ENCODE peak calls at places on chromosome 12, in five cellular contexts. One of them, this sample, is unnamed.
A peak's percentile ranks its signal among the peaks of the same experiment; 100 is the strongest.

GRCh38 chr12:108729612-108730336 is 1.5 kb downstream of the CORO1C start:
- DNase-seq in right atrium auricular region: no peak
- DNase-seq in suprapubic skin: no peak
- DNase-seq in upper lobe of right lung: no peak
- DNase-seq in IMR-90: no peak
- DNase-seq in this sample: no peak

GRCh38 chr12:79174656-79175055 is 310.1 kb downstream of the SYT1 start:
- DNase-seq in IMR-90: peak; percentile 77
- DNase-seq in right atrium auricular region: no peak
- DNase-seq in suprapubic skin: no peak
- DNase-seq in upper lobe of right lung: no peak
- DNase-seq in this sample: no peak

GRCh38 chr12:24425601-24425970 is 476.1 kb upstream of the SOX5 start:
- DNase-seq in upper lobe of right lung: no peak
- DNase-seq in right atrium auricular region: no peak
- DNase-seq in suprapubic skin: no peak
- DNase-seq in IMR-90: peak; percentile 86
- DNase-seq in this sample: no peak

GRCh38 chr12:52527121-52527800 is 7.1 kb upstream of the KRT5 start:
- DNase-seq in right atrium auricular region: no peak
- DNase-seq in IMR-90: no peak
- DNase-seq in suprapubic skin: peak; percentile 55
- DNase-seq in upper lobe of right lung: no peak
- DNase-seq in this sample: no peak

GRCh38 chr12:70243510-70244331 is 488 bp downstream of the CNOT2 start:
- DNase-seq in IMR-90: peak; percentile 61
- DNase-seq in right atrium auricular region: no peak
- DNase-seq in suprapubic skin: peak; percentile 83
- DNase-seq in upper lobe of right lung: peak; percentile 89
- DNase-seq in this sample: peak; percentile 43

GRCh38 chr12:88538250-88538649 is 42.0 kb downstream of the KITLG start:
- DNase-seq in upper lobe of right lung: no peak
- DNase-seq in right atrium auricular region: no peak
- DNase-seq in IMR-90: peak; percentile 17
- DNase-seq in suprapubic skin: no peak
- DNase-seq in this sample: no peak

GRCh38 chr12:52417742-52418141 is 11.6 kb upstream of the KRT82 start:
- DNase-seq in suprapubic skin: no peak
- DNase-seq in upper lobe of right lung: no peak
- DNase-seq in IMR-90: no peak
- DNase-seq in right atrium auricular region: no peak
- DNase-seq in this sample: no peak

GRCh38 chr12:57731411-57732080 is 7.0 kb downstream of the AGAP2 start:
- DNase-seq in upper lobe of right lung: no peak
- DNase-seq in suprapubic skin: no peak
- DNase-seq in right atrium auricular region: no peak
- DNase-seq in IMR-90: no peak
- DNase-seq in this sample: no peak

GRCh38 chr12:47744005-47744651 is 14.6 kb downstream of the RAPGEF3 start:
- DNase-seq in upper lobe of right lung: peak; percentile 81
- DNase-seq in right atrium auricular region: no peak
- DNase-seq in suprapubic skin: no peak
- DNase-seq in IMR-90: no peak
- DNase-seq in this sample: peak; percentile 49

GRCh38 chr12:53791735-53792326 is 40.1 kb upstream of the CISTR start:
- DNase-seq in IMR-90: no peak
- DNase-seq in suprapubic skin: no peak
- DNase-seq in right atrium auricular region: no peak
- DNase-seq in upper lobe of right lung: no peak
- DNase-seq in this sample: no peak

GRCh38 chr12:104275689-104276088 is 27.9 kb upstream of the EID3 start:
- DNase-seq in right atrium auricular region: no peak
- DNase-seq in upper lobe of right lung: no peak
- DNase-seq in IMR-90: peak; percentile 53
- DNase-seq in suprapubic skin: no peak
- DNase-seq in this sample: no peak

GRCh38 chr12:69410571-69410970 is 51.0 kb downstream of the YEATS4 start:
- DNase-seq in right atrium auricular region: no peak
- DNase-seq in IMR-90: no peak
- DNase-seq in suprapubic skin: no peak
- DNase-seq in upper lobe of right lung: no peak
- DNase-seq in this sample: no peak

GRCh38 chr12:52980773-52981423 is 25.4 kb upstream of the EIF4B start:
- DNase-seq in suprapubic skin: peak; percentile 90
- DNase-seq in IMR-90: peak; percentile 88
- DNase-seq in upper lobe of right lung: peak; percentile 87
- DNase-seq in right atrium auricular region: peak; percentile 94
- DNase-seq in this sample: peak; percentile 96

GRCh38 chr12:102005256-102005655 is 56.5 kb downstream of the WASHC3 start:
- DNase-seq in suprapubic skin: no peak
- DNase-seq in IMR-90: no peak
- DNase-seq in upper lobe of right lung: no peak
- DNase-seq in right atrium auricular region: no peak
- DNase-seq in this sample: no peak

GRCh38 chr12:34605510-34605887 is 583.2 kb downstream of the ALG10 start:
- DNase-seq in upper lobe of right lung: no peak
- DNase-seq in IMR-90: no peak
- DNase-seq in suprapubic skin: no peak
- DNase-seq in right atrium auricular region: no peak
- DNase-seq in this sample: no peak

GRCh38 chr12:49130151-49131050 is 794 bp downstream of the TUBA1B start:
- DNase-seq in IMR-90: peak; percentile 93
- DNase-seq in suprapubic skin: peak; percentile 96
- DNase-seq in right atrium auricular region: peak; percentile 94
- DNase-seq in upper lobe of right lung: peak; percentile 98
- DNase-seq in this sample: peak; percentile 90

GRCh38 chr12:65791400-65791799 is 32.9 kb upstream of the HMGA2 start:
- DNase-seq in IMR-90: no peak
- DNase-seq in right atrium auricular region: no peak
- DNase-seq in upper lobe of right lung: no peak
- DNase-seq in suprapubic skin: no peak
- DNase-seq in this sample: no peak
- H3K4me3 ChIP-seq in IMR-90: no peak overlapping the region
- H3K4me3 ChIP-seq in right atrium auricular region: no peak overlapping the region
- H3K4me3 ChIP-seq in upper lobe of right lung: no peak overlapping the region
- H3K4me3 ChIP-seq in suprapubic skin: no peak overlapping the region
- H3K4me3 ChIP-seq in this sample: no peak overlapping the region

DNA sequence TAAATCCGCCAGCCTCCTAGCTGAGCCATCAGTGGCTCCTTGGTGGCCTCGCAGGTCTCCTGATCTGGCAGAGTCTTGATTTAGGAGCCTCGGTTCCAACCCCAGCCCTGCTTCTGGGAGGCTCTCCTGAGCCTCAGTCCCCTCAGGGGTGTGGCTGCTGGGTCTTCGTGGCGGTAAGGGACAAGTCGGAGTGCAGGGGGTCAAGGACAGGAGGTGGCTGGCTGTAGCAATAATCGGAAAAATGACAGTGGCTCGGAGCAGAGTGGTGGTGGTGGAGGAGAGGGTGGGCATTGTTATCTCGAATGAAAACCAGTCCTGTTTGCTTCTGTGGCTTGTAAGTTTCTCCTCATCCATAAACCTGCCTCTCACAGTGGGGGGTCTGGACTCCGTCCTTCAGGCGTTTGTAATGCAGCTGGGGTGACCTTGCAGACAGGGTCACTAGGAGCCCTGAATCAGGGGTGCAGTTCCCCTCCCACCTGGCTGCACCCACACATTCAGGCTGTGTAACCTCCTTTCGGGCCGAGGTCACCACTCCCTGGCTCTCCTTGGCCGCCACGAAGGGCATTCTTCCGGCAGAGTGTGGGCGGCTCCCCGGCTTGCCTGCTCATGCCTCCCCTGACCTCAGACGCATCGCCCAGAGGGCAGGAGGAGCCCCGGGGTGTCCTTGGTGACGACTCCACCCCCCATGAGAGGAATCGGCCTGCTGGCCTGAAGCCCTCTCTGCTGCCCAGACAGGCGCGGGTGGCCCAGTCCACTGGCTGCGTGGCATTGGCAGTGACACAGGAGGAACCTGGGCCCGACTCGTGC is 8.1 kb downstream of the BCL7A start:
- DNase-seq in upper lobe of right lung: no peak
- DNase-seq in IMR-90: no peak
- DNase-seq in right atrium auricular region: no peak
- DNase-seq in suprapubic skin: no peak
- DNase-seq in this sample: no peak
- H3K4me3 ChIP-seq in upper lobe of right lung: no peak overlapping the region
- H3K4me3 ChIP-seq in IMR-90: no peak overlapping the region
- H3K4me3 ChIP-seq in right atrium auricular region: no peak overlapping the region
- H3K4me3 ChIP-seq in suprapubic skin: no peak overlapping the region
- H3K4me3 ChIP-seq in this sample: no peak overlapping the region

GRCh38 chr12:74171478-74171909 is 366.1 kb upstream of the ATXN7L3B start:
- DNase-seq in right atrium auricular region: no peak
- DNase-seq in upper lobe of right lung: no peak
- DNase-seq in IMR-90: no peak
- DNase-seq in suprapubic skin: no peak
- DNase-seq in this sample: no peak

GRCh38 chr12:74169607-74170006 is 368.0 kb upstream of the ATXN7L3B start:
- DNase-seq in suprapubic skin: no peak
- DNase-seq in IMR-90: no peak
- DNase-seq in upper lobe of right lung: no peak
- DNase-seq in right atrium auricular region: no peak
- DNase-seq in this sample: no peak

GRCh38 chr12:74166096-74166495 is 371.5 kb upstream of the ATXN7L3B start:
- DNase-seq in suprapubic skin: no peak
- DNase-seq in right atrium auricular region: no peak
- DNase-seq in upper lobe of right lung: no peak
- DNase-seq in IMR-90: no peak
- DNase-seq in this sample: no peak

GRCh38 chr12:74170645-74171477 is 366.8 kb upstream of the ATXN7L3B start:
- DNase-seq in suprapubic skin: no peak
- DNase-seq in IMR-90: no peak
- DNase-seq in right atrium auricular region: no peak
- DNase-seq in upper lobe of right lung: no peak
- DNase-seq in this sample: no peak
- H3K4me3 ChIP-seq in suprapubic skin: no peak overlapping the region
- H3K4me3 ChIP-seq in IMR-90: no peak overlapping the region
- H3K4me3 ChIP-seq in right atrium auricular region: no peak overlapping the region
- H3K4me3 ChIP-seq in upper lobe of right lung: no peak overlapping the region
- H3K4me3 ChIP-seq in this sample: no peak overlapping the region

GRCh38 chr12:128268348-128268725 is 1.4 kb downstream of the TMEM132C start:
- DNase-seq in suprapubic skin: no peak
- DNase-seq in upper lobe of right lung: no peak
- DNase-seq in IMR-90: no peak
- DNase-seq in right atrium auricular region: no peak
- DNase-seq in this sample: no peak

GRCh38 chr12:128267246-128267622 is 264 bp downstream of the TMEM132C start:
- DNase-seq in IMR-90: no peak
- DNase-seq in right atrium auricular region: no peak
- DNase-seq in upper lobe of right lung: no peak
- DNase-seq in suprapubic skin: no peak
- DNase-seq in this sample: no peak

GRCh38 chr12:128266559-128267245 is at the start of gene TMEM132C:
- DNase-seq in IMR-90: no peak
- DNase-seq in right atrium auricular region: no peak
- DNase-seq in upper lobe of right lung: no peak
- DNase-seq in suprapubic skin: no peak
- DNase-seq in this sample: no peak

GRCh38 chr12:128267651-128268347 is 829 bp downstream of the TMEM132C start:
- DNase-seq in upper lobe of right lung: no peak
- DNase-seq in suprapubic skin: no peak
- DNase-seq in right atrium auricular region: no peak
- DNase-seq in IMR-90: no peak
- DNase-seq in this sample: no peak

DNA sequence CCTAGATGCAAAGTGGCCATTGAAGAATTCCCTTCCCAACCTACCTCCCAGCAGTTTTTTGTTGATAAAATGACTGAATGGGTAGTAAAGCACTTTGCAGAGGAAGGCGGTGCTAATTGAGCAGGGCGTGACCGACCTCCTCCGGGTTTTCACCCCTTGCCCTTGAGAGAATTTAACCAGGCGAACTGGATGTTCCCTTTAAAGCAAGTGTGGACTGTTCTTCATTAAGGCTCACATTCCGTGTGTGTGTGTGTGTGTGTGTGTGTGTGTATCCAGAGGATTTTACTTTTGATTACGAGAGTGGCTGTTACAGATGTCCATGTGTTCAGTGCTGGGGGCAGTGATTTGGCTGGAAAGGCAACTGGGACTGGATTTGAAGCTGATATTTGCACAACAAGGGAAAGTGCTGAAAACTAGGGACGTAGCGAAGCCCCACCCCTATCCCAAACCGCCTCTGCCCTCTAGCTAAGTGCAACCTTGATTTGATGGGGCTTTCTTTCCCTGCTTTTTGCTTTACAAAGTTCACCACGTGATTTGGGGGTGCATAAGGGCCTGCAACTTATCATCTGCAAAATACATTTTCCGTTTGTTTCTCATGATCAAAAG is 2.2 kb downstream of the TMEM132C start:
- DNase-seq in IMR-90: no peak
- DNase-seq in suprapubic skin: no peak
- DNase-seq in upper lobe of right lung: no peak
- DNase-seq in right atrium auricular region: no peak
- DNase-seq in this sample: no peak
- H3K4me3 ChIP-seq in IMR-90: no peak overlapping the region
- H3K4me3 ChIP-seq in suprapubic skin: peak overlapping the region; percentile 49
- H3K4me3 ChIP-seq in upper lobe of right lung: no peak overlapping the region
- H3K4me3 ChIP-seq in right atrium auricular region: no peak overlapping the region
- H3K4me3 ChIP-seq in this sample: no peak overlapping the region

GRCh38 chr12:124371970-124372555 is 77.2 kb downstream of the RFLNA start:
- DNase-seq in right atrium auricular region: no peak
- DNase-seq in upper lobe of right lung: no peak
- DNase-seq in IMR-90: no peak
- DNase-seq in suprapubic skin: no peak
- DNase-seq in this sample: no peak
- H3K4me3 ChIP-seq in right atrium auricular region: no peak overlapping the region
- H3K4me3 ChIP-seq in upper lobe of right lung: no peak overlapping the region
- H3K4me3 ChIP-seq in IMR-90: no peak overlapping the region
- H3K4me3 ChIP-seq in suprapubic skin: no peak overlapping the region
- H3K4me3 ChIP-seq in this sample: no peak overlapping the region

GRCh38 chr12:11795910-11796459 is 146.5 kb downstream of the ETV6 start:
- DNase-seq in IMR-90: peak; percentile 91
- DNase-seq in right atrium auricular region: no peak
- DNase-seq in upper lobe of right lung: no peak
- DNase-seq in suprapubic skin: no peak
- DNase-seq in this sample: no peak

GRCh38 chr12:11794311-11794710 is 144.8 kb downstream of the ETV6 start:
- DNase-seq in IMR-90: no peak
- DNase-seq in suprapubic skin: no peak
- DNase-seq in upper lobe of right lung: no peak
- DNase-seq in right atrium auricular region: no peak
- DNase-seq in this sample: no peak

GRCh38 chr12:11794751-11795150 is 145.3 kb downstream of the ETV6 start:
- DNase-seq in IMR-90: no peak
- DNase-seq in upper lobe of right lung: no peak
- DNase-seq in right atrium auricular region: no peak
- DNase-seq in suprapubic skin: no peak
- DNase-seq in this sample: no peak

GRCh38 chr12:11795192-11795909 is 145.9 kb downstream of the ETV6 start:
- DNase-seq in upper lobe of right lung: no peak
- DNase-seq in suprapubic skin: no peak
- DNase-seq in right atrium auricular region: no peak
- DNase-seq in IMR-90: no peak
- DNase-seq in this sample: no peak

GRCh38 chr12:11793896-11794295 is 144.4 kb downstream of the ETV6 start:
- DNase-seq in IMR-90: peak; percentile 54
- DNase-seq in right atrium auricular region: no peak
- DNase-seq in suprapubic skin: no peak
- DNase-seq in upper lobe of right lung: no peak
- DNase-seq in this sample: no peak
- H3K4me3 ChIP-seq in IMR-90: no peak overlapping the region
- H3K4me3 ChIP-seq in right atrium auricular region: no peak overlapping the region
- H3K4me3 ChIP-seq in suprapubic skin: no peak overlapping the region
- H3K4me3 ChIP-seq in upper lobe of right lung: no peak overlapping the region
- H3K4me3 ChIP-seq in this sample: no peak overlapping the region

GRCh38 chr12:125079943-125080645 is 14.9 kb downstream of the AACS start:
- DNase-seq in suprapubic skin: no peak
- DNase-seq in right atrium auricular region: peak; percentile 77
- DNase-seq in IMR-90: no peak
- DNase-seq in upper lobe of right lung: peak; percentile 67
- DNase-seq in this sample: peak; percentile 86
- H3K4me3 ChIP-seq in suprapubic skin: no peak overlapping the region
- H3K4me3 ChIP-seq in right atrium auricular region: no peak overlapping the region
- H3K4me3 ChIP-seq in IMR-90: no peak overlapping the region
- H3K4me3 ChIP-seq in upper lobe of right lung: no peak overlapping the region
- H3K4me3 ChIP-seq in this sample: no peak overlapping the region

This sample was measured in lower leg skin.